ENCODE peak calls at places on chromosome 19, in ten cellular contexts. W is hippocampal formation; V is natural killer cell; K is amniotic stem cell; C is stimulated activated CD8-positive, alpha-beta memory T cell treated with anti-CD3 and anti-CD28 coated beads, Interleukin-2, amount 100 ng/mL, for 48 hours; D is posterior cingulate gyrus; R is stimulated activated CD4-positive, alpha-beta T cell treated with anti-CD3 and anti-CD28 coated beads, Interleukin-1b, Interleukin-23, amount 100 ng/mL, for 24 hours; N is uterus; A is activated CD4-positive, alpha-beta T cell treated with anti-CD3 and anti-CD28 coated beads, Interleukin-2, amount 50 U/mL, for 24 hours; L is HEK293T. T is an unnamed sample.

GRCh38 chr19:343941-344624 is 513 bp downstream of the MIER2 start:
- DNase-seq in W (no peak), V (peak; percentile 31), K (peak; percentile 10), C (peak; percentile 8), D (no peak), R (peak; percentile 15), N (peak; percentile 27), A (no peak), L (peak; percentile 82), T (no peak)

GRCh38 chr19:50178320-50178719 is 15.2 kb upstream of the IZUMO2 start:
- DNase-seq in W (no peak), V (no peak), K (no peak), C (no peak), D (no peak), R (no peak), N (no peak), A (no peak), L (no peak), T (no peak)

GRCh38 chr19:38388310-38389100 is at the start of gene SPRED3:
- DNase-seq in W (no peak), V (no peak), K (no peak), C (no peak), D (no peak), R (no peak), N (peak; percentile 35), A (no peak), L (peak; percentile 48), T (peak; percentile 74)

GRCh38 chr19:39128511-39129079 is 3.0 kb downstream of the PAK4 start:
- DNase-seq in W (no peak), V (no peak), K (no peak), C (no peak), D (no peak), R (no peak), N (no peak), A (no peak), L (no peak), T (no peak)

GRCh38 chr19:38250821-38251563 is 5.2 kb downstream of the PPP1R14A start:
- DNase-seq in W (peak; percentile 86), V (no peak), K (no peak), C (no peak), D (peak; percentile 59), R (no peak), N (peak; percentile 87), A (no peak), L (no peak), T (no peak)

GRCh38 chr19:9431475-9431874 is 3.9 kb downstream of the ZNF266 start:
- DNase-seq in W (no peak), V (peak; percentile 34), K (no peak), C (peak; percentile 40), D (no peak), R (no peak), N (no peak), A (no peak), L (no peak), T (no peak)

GRCh38 chr19:48117515-48118330 is 7.1 kb upstream of the PLA2G4C start:
- DNase-seq in W (no peak), V (no peak), K (no peak), C (no peak), D (no peak), R (no peak), N (no peak), A (no peak), L (no peak), T (no peak)

GRCh38 chr19:10899171-10899653 is 27.9 kb downstream of the CARM1 start:
- DNase-seq in W (no peak), V (no peak), K (no peak), C (no peak), D (no peak), R (no peak), N (no peak), A (no peak), L (no peak), T (peak; percentile 81)

GRCh38 chr19:38737921-38738731 is 6.1 kb downstream of the CAPN12 start:
- DNase-seq in W (no peak), V (no peak), K (no peak), C (no peak), D (no peak), R (no peak), N (no peak), A (no peak), L (no peak), T (no peak)

GRCh38 chr19:46586294-46586693 is 14.8 kb upstream of the CALM3 start:
- DNase-seq in W (no peak), V (no peak), K (no peak), C (no peak), D (no peak), R (no peak), N (no peak), A (no peak), L (no peak), T (no peak)

GRCh38 chr19:10855879-10856522 is 7.8 kb downstream of the C19orf38 start:
- DNase-seq in W (no peak), V (no peak), K (no peak), C (no peak), D (no peak), R (no peak), N (no peak), A (no peak), L (no peak), T (no peak)

GRCh38 chr19:58513213-58513693 is 1.5 kb upstream of the SLC27A5 start:
- DNase-seq in W (no peak), V (no peak), K (no peak), C (no peak), D (no peak), R (no peak), N (no peak), A (no peak), L (no peak), T (no peak)

GRCh38 chr19:30861896-30862295 is 487.3 kb downstream of the TSHZ3 start:
- DNase-seq in W (no peak), V (no peak), K (no peak), C (no peak), D (no peak), R (no peak), N (no peak), A (no peak), L (no peak), T (no peak)

GRCh38 chr19:45355402-45355801 is 14.9 kb downstream of the KLC3 start:
- DNase-seq in W (no peak), V (no peak), K (no peak), C (no peak), D (no peak), R (no peak), N (no peak), A (no peak), L (no peak), T (no peak)

GRCh38 chr19:4378886-4379285 is 21.5 kb downstream of the SH3GL1 start:
- DNase-seq in W (no peak), V (no peak), K (no peak), C (no peak), D (no peak), R (no peak), N (no peak), A (no peak), L (no peak), T (no peak)

GRCh38 chr19:7552781-7553180 is 17.3 kb downstream of the PNPLA6 start:
- DNase-seq in W (no peak), V (no peak), K (no peak), C (no peak), D (no peak), R (no peak), N (no peak), A (no peak), L (no peak), T (no peak)

GRCh38 chr19:47390533-47391488 is 28.5 kb downstream of the MEIS3 start:
- DNase-seq in W (no peak), V (no peak), K (no peak), C (no peak), D (no peak), R (no peak), N (no peak), A (no peak), L (no peak), T (no peak)

GRCh38 chr19:41860419-41861097 is 503 bp downstream of the RPS19 start:
- DNase-seq in W (no peak), V (no peak), K (no peak), C (no peak), D (no peak), R (no peak), N (no peak), A (no peak), L (no peak), T (no peak)

GRCh38 chr19:49718511-49718910 is 27.6 kb downstream of the CPT1C start:
- DNase-seq in W (no peak), V (no peak), K (no peak), C (no peak), D (no peak), R (no peak), N (no peak), A (no peak), L (no peak), T (no peak)

GRCh38 chr19:6710273-6711077 is 10.0 kb downstream of the C3 start:
- DNase-seq in W (no peak), V (no peak), K (no peak), C (no peak), D (no peak), R (no peak), N (no peak), A (no peak), L (no peak), T (no peak)

GRCh38 chr19:13172335-13173128 is 22.3 kb downstream of the IER2 start:
- DNase-seq in W (no peak), V (peak; percentile 49), K (peak; percentile 60), C (peak; percentile 80), D (no peak), R (peak; percentile 70), N (peak; percentile 67), A (peak; percentile 59), L (peak; percentile 15), T (peak; percentile 61)

GRCh38 chr19:6891761-6892385 is 4.5 kb downstream of the ADGRE1 start:
- DNase-seq in W (no peak), V (no peak), K (no peak), C (no peak), D (no peak), R (no peak), N (no peak), A (no peak), L (no peak), T (no peak)

GRCh38 chr19:7397687-7398086 is 49.0 kb downstream of the ARHGEF18 start:
- DNase-seq in W (no peak), V (no peak), K (peak; percentile 55), C (no peak), D (no peak), R (no peak), N (no peak), A (no peak), L (no peak), T (no peak)

GRCh38 chr19:40360020-40360686 is 11.7 kb downstream of the PLD3 start:
- DNase-seq in W (no peak), V (no peak), K (no peak), C (no peak), D (no peak), R (no peak), N (no peak), A (no peak), L (no peak), T (no peak)

GRCh38 chr19:16380943-16381755 is 56.5 kb downstream of the KLF2 start:
- DNase-seq in W (no peak), V (no peak), K (no peak), C (no peak), D (no peak), R (no peak), N (no peak), A (no peak), L (no peak), T (no peak)

GRCh38 chr19:21568816-21569496 is 63.6 kb downstream of the ZNF429 start:
- DNase-seq in W (peak; percentile 88), V (peak; percentile 72), K (no peak), C (peak; percentile 79), D (peak; percentile 66), R (peak; percentile 79), N (peak; percentile 83), A (peak; percentile 24), L (no peak), T (peak; percentile 88)

GRCh38 chr19:40717325-40717879 is 490 bp downstream of the ITPKC start:
- DNase-seq in W (no peak), V (no peak), K (no peak), C (no peak), D (no peak), R (no peak), N (no peak), A (no peak), L (no peak), T (no peak)

GRCh38 chr19:15247107-15248014 is 15.1 kb upstream of the EPHX3 start:
- DNase-seq in W (no peak), V (no peak), K (no peak), C (no peak), D (no peak), R (no peak), N (no peak), A (no peak), L (no peak), T (peak; percentile 34)

T was measured in cerebellum.